ENCODE peak calls at places on chromosomes 7 and 10, in eight cellular contexts. X is stimulated activated CD4-positive, alpha-beta T cell treated with anti-CD3 and anti-CD28 coated beads, Interleukin-1b, Interleukin-23, amount 100 ng/mL, for 48 hours; M is activated effector memory CD4-positive, alpha-beta T cell treated with Interleukin-2 at 50 U/mL for 16 hours; D is CD8-positive, alpha-beta T cell; A is Jurkat, Clone E6-1; V is activated T-helper 1 cell treated with Interleukin-2 at 50 U/mL for 16 hours; C is GM03348; Q is NCI-H2081. P is an unnamed sample.
A peak's percentile ranks its signal among the peaks of the same experiment; 100 is the strongest.

GRCh38 chr7:79982151-79982770 is 152.4 kb upstream of the GNAI1 start:
- DNase-seq in Q (no peak), M (no peak), X (no peak), A (no peak), C (peak; percentile 21), V (no peak), D (no peak), P (no peak)

GRCh38 chr7:41463770-41464470 is 239.0 kb downstream of the INHBA start:
- DNase-seq in C (no peak), D (no peak), M (no peak), Q (no peak), A (no peak), X (no peak), V (no peak), P (no peak)

GRCh38 chr7:131900785-131901287 is 344.4 kb upstream of the PODXL start:
- DNase-seq in M (no peak), A (no peak), Q (no peak), V (no peak), D (no peak), X (no peak), C (no peak), P (no peak)

GRCh38 chr10:96835826-96836365 is 3.8 kb downstream of the LCOR start:
- DNase-seq in D (no peak), M (no peak), A (no peak), C (peak; percentile 14), X (no peak), V (no peak), Q (no peak), P (no peak)

GRCh38 chr7:69615696-69616095 is 17.4 kb downstream of the AUTS2 start:
- DNase-seq in X (no peak), C (no peak), V (no peak), D (no peak), A (no peak), Q (no peak), M (no peak), P (no peak)

GRCh38 chr10:48606530-48607355 is 1.9 kb upstream of the ARHGAP22 start:
- DNase-seq in D (no peak), A (no peak), C (peak; percentile 89), X (no peak), V (no peak), Q (no peak), M (no peak), P (peak; percentile 85)

GRCh38 chr10:97426776-97427570 is 982 bp downstream of the PGAM1 start:
- DNase-seq in C (no peak), D (no peak), A (no peak), V (no peak), Q (peak; percentile 6), M (no peak), X (no peak), P (no peak)

GRCh38 chr7:139231513-139232376 is 708 bp downstream of the UBN2 start:
- DNase-seq in Q (peak; percentile 44), A (no peak), X (peak; percentile 5), V (peak; percentile 5), C (peak; percentile 70), M (peak; percentile 8), D (peak; percentile 19), P (peak; percentile 14)

GRCh38 chr7:80583901-80584300 is 54.5 kb upstream of the CD36 start:
- DNase-seq in A (no peak), V (no peak), M (no peak), X (no peak), C (no peak), Q (no peak), D (no peak), P (no peak)